ENCODE peak calls at places on chromosomes 5 and 9, in ten cellular contexts. One of them, this sample, is unnamed.

GRCh38 chr9:119216891-119217290 is 152.3 kb downstream of the BRINP1 start:
- DNase-seq in stimulated activated CD4-positive, alpha-beta T cell treated with anti-CD3 and anti-CD28 coated beads, Interleukin-2, amount 100 ng/mL, for 48 hours: no peak
- DNase-seq in T47D: no peak
- DNase-seq in kidney tubule cell: no peak
- DNase-seq in NCI-H1105: peak
- DNase-seq in T1000: no peak
- DNase-seq in BJ: peak
- DNase-seq in left cardiac atrium: peak
- DNase-seq in COR-L47: no peak
- DNase-seq in NCI-H526: no peak
- DNase-seq in this sample: no peak

GRCh38 chr5:149404746-149405549 is 25.9 kb upstream of the IL17B start:
- DNase-seq in NCI-H526: no peak
- DNase-seq in left cardiac atrium: no peak
- DNase-seq in stimulated activated CD4-positive, alpha-beta T cell treated with anti-CD3 and anti-CD28 coated beads, Interleukin-2, amount 100 ng/mL, for 48 hours: no peak
- DNase-seq in BJ: no peak
- DNase-seq in T47D: no peak
- DNase-seq in T1000: peak
- DNase-seq in NCI-H1105: no peak
- DNase-seq in kidney tubule cell: no peak
- DNase-seq in COR-L47: no peak
- DNase-seq in this sample: peak

GRCh38 chr5:218457-219289 is 553 bp downstream of the SDHA start:
- DNase-seq in COR-L47: peak
- DNase-seq in kidney tubule cell: peak
- DNase-seq in T1000: no peak
- DNase-seq in NCI-H1105: no peak
- DNase-seq in T47D: peak
- DNase-seq in NCI-H526: peak
- DNase-seq in left cardiac atrium: peak
- DNase-seq in BJ: no peak
- DNase-seq in stimulated activated CD4-positive, alpha-beta T cell treated with anti-CD3 and anti-CD28 coated beads, Interleukin-2, amount 100 ng/mL, for 48 hours: peak
- DNase-seq in this sample: peak

GRCh38 chr5:155260798-155261197 is 247.2 kb downstream of the KIF4B start:
- DNase-seq in NCI-H1105: no peak
- DNase-seq in kidney tubule cell: peak
- DNase-seq in T47D: peak
- DNase-seq in BJ: no peak
- DNase-seq in T1000: no peak
- DNase-seq in left cardiac atrium: no peak
- DNase-seq in NCI-H526: peak
- DNase-seq in stimulated activated CD4-positive, alpha-beta T cell treated with anti-CD3 and anti-CD28 coated beads, Interleukin-2, amount 100 ng/mL, for 48 hours: no peak
- DNase-seq in COR-L47: peak
- DNase-seq in this sample: peak

GRCh38 chr9:34591091-34591910 is 1.8 kb upstream of the CNTFR start:
- DNase-seq in T1000: peak
- DNase-seq in kidney tubule cell: peak
- DNase-seq in T47D: peak
- DNase-seq in NCI-H1105: peak
- DNase-seq in stimulated activated CD4-positive, alpha-beta T cell treated with anti-CD3 and anti-CD28 coated beads, Interleukin-2, amount 100 ng/mL, for 48 hours: peak
- DNase-seq in left cardiac atrium: peak
- DNase-seq in NCI-H526: peak
- DNase-seq in BJ: no peak
- DNase-seq in COR-L47: peak
- DNase-seq in this sample: peak

GRCh38 chr5:73311291-73312110 is 137.1 kb downstream of the FOXD1 start:
- DNase-seq in T1000: peak
- DNase-seq in T47D: no peak
- DNase-seq in NCI-H1105: no peak
- DNase-seq in NCI-H526: no peak
- DNase-seq in left cardiac atrium: peak
- DNase-seq in stimulated activated CD4-positive, alpha-beta T cell treated with anti-CD3 and anti-CD28 coated beads, Interleukin-2, amount 100 ng/mL, for 48 hours: no peak
- DNase-seq in kidney tubule cell: peak
- DNase-seq in BJ: no peak
- DNase-seq in COR-L47: no peak
- DNase-seq in this sample: peak

GRCh38 chr9:135015565-135015964 is 71.9 kb upstream of the OLFM1 start:
- DNase-seq in kidney tubule cell: no peak
- DNase-seq in NCI-H526: no peak
- DNase-seq in COR-L47: no peak
- DNase-seq in stimulated activated CD4-positive, alpha-beta T cell treated with anti-CD3 and anti-CD28 coated beads, Interleukin-2, amount 100 ng/mL, for 48 hours: no peak
- DNase-seq in BJ: no peak
- DNase-seq in left cardiac atrium: no peak
- DNase-seq in NCI-H1105: no peak
- DNase-seq in T47D: no peak
- DNase-seq in T1000: no peak
- DNase-seq in this sample: no peak

GRCh38 chr9:8733096-8733954 is 933.7 kb upstream of the DMAC1 start:
- DNase-seq in COR-L47: peak
- DNase-seq in left cardiac atrium: peak
- DNase-seq in T47D: peak
- DNase-seq in BJ: no peak
- DNase-seq in NCI-H526: no peak
- DNase-seq in stimulated activated CD4-positive, alpha-beta T cell treated with anti-CD3 and anti-CD28 coated beads, Interleukin-2, amount 100 ng/mL, for 48 hours: no peak
- DNase-seq in NCI-H1105: peak
- DNase-seq in kidney tubule cell: peak
- DNase-seq in T1000: no peak
- DNase-seq in this sample: peak

GRCh38 chr9:37678789-37679273 is 28.1 kb downstream of the FRMPD1 start:
- DNase-seq in kidney tubule cell: no peak
- DNase-seq in T1000: no peak
- DNase-seq in BJ: no peak
- DNase-seq in stimulated activated CD4-positive, alpha-beta T cell treated with anti-CD3 and anti-CD28 coated beads, Interleukin-2, amount 100 ng/mL, for 48 hours: no peak
- DNase-seq in NCI-H1105: no peak
- DNase-seq in T47D: no peak
- DNase-seq in NCI-H526: no peak
- DNase-seq in COR-L47: peak
- DNase-seq in left cardiac atrium: no peak
- DNase-seq in this sample: no peak

GRCh38 chr5:13218518-13218917 is 726.0 kb downstream of the DNAH5 start:
- DNase-seq in NCI-H1105: no peak
- DNase-seq in T47D: no peak
- DNase-seq in stimulated activated CD4-positive, alpha-beta T cell treated with anti-CD3 and anti-CD28 coated beads, Interleukin-2, amount 100 ng/mL, for 48 hours: no peak
- DNase-seq in COR-L47: no peak
- DNase-seq in left cardiac atrium: no peak
- DNase-seq in T1000: no peak
- DNase-seq in BJ: no peak
- DNase-seq in kidney tubule cell: peak
- DNase-seq in NCI-H526: peak
- DNase-seq in this sample: peak

GRCh38 chr9:116279230-116279629 is 125.6 kb downstream of the PAPPA start:
- DNase-seq in T47D: no peak
- DNase-seq in kidney tubule cell: no peak
- DNase-seq in left cardiac atrium: no peak
- DNase-seq in NCI-H1105: no peak
- DNase-seq in NCI-H526: no peak
- DNase-seq in BJ: no peak
- DNase-seq in COR-L47: no peak
- DNase-seq in T1000: no peak
- DNase-seq in stimulated activated CD4-positive, alpha-beta T cell treated with anti-CD3 and anti-CD28 coated beads, Interleukin-2, amount 100 ng/mL, for 48 hours: no peak
- DNase-seq in this sample: no peak

GRCh38 chr5:37900692-37901091 is 60.9 kb upstream of the GDNF start:
- DNase-seq in NCI-H1105: no peak
- DNase-seq in T1000: no peak
- DNase-seq in left cardiac atrium: peak
- DNase-seq in COR-L47: peak
- DNase-seq in NCI-H526: peak
- DNase-seq in T47D: no peak
- DNase-seq in stimulated activated CD4-positive, alpha-beta T cell treated with anti-CD3 and anti-CD28 coated beads, Interleukin-2, amount 100 ng/mL, for 48 hours: no peak
- DNase-seq in BJ: no peak
- DNase-seq in kidney tubule cell: peak
- DNase-seq in this sample: peak

GRCh38 chr9:133238851-133239532 is 29.9 kb upstream of the OBP2B start:
- DNase-seq in T1000: no peak
- DNase-seq in NCI-H526: peak
- DNase-seq in NCI-H1105: no peak
- DNase-seq in COR-L47: no peak
- DNase-seq in left cardiac atrium: peak
- DNase-seq in kidney tubule cell: peak
- DNase-seq in stimulated activated CD4-positive, alpha-beta T cell treated with anti-CD3 and anti-CD28 coated beads, Interleukin-2, amount 100 ng/mL, for 48 hours: peak
- DNase-seq in T47D: peak
- DNase-seq in BJ: no peak
- DNase-seq in this sample: peak

GRCh38 chr5:57779383-57780223 is 297.0 kb upstream of the ACTBL2 start:
- DNase-seq in kidney tubule cell: peak
- DNase-seq in stimulated activated CD4-positive, alpha-beta T cell treated with anti-CD3 and anti-CD28 coated beads, Interleukin-2, amount 100 ng/mL, for 48 hours: peak
- DNase-seq in NCI-H526: peak
- DNase-seq in T47D: peak
- DNase-seq in BJ: no peak
- DNase-seq in T1000: no peak
- DNase-seq in left cardiac atrium: no peak
- DNase-seq in COR-L47: peak
- DNase-seq in NCI-H1105: peak
- DNase-seq in this sample: peak

GRCh38 chr5:79552984-79553383 is 39.0 kb upstream of the HOMER1 start:
- DNase-seq in NCI-H1105: no peak
- DNase-seq in stimulated activated CD4-positive, alpha-beta T cell treated with anti-CD3 and anti-CD28 coated beads, Interleukin-2, amount 100 ng/mL, for 48 hours: no peak
- DNase-seq in left cardiac atrium: no peak
- DNase-seq in kidney tubule cell: no peak
- DNase-seq in COR-L47: no peak
- DNase-seq in NCI-H526: no peak
- DNase-seq in T1000: no peak
- DNase-seq in T47D: no peak
- DNase-seq in BJ: no peak
- DNase-seq in this sample: no peak

GRCh38 chr5:157568717-157569116 is 6.9 kb downstream of the ADAM19 start:
- DNase-seq in stimulated activated CD4-positive, alpha-beta T cell treated with anti-CD3 and anti-CD28 coated beads, Interleukin-2, amount 100 ng/mL, for 48 hours: no peak
- DNase-seq in COR-L47: no peak
- DNase-seq in kidney tubule cell: no peak
- DNase-seq in T47D: no peak
- DNase-seq in T1000: no peak
- DNase-seq in BJ: no peak
- DNase-seq in left cardiac atrium: no peak
- DNase-seq in NCI-H526: no peak
- DNase-seq in NCI-H1105: no peak
- DNase-seq in this sample: no peak

GRCh38 chr5:35009059-35009458 is 38.7 kb downstream of the AGXT2 start:
- DNase-seq in NCI-H526: no peak
- DNase-seq in left cardiac atrium: no peak
- DNase-seq in stimulated activated CD4-positive, alpha-beta T cell treated with anti-CD3 and anti-CD28 coated beads, Interleukin-2, amount 100 ng/mL, for 48 hours: no peak
- DNase-seq in COR-L47: no peak
- DNase-seq in NCI-H1105: no peak
- DNase-seq in T1000: no peak
- DNase-seq in kidney tubule cell: no peak
- DNase-seq in BJ: no peak
- DNase-seq in T47D: no peak
- DNase-seq in this sample: no peak

GRCh38 chr5:91305640-91306039 is 77.5 kb downstream of the ARRDC3 start:
- DNase-seq in COR-L47: no peak
- DNase-seq in T1000: no peak
- DNase-seq in left cardiac atrium: no peak
- DNase-seq in NCI-H526: no peak
- DNase-seq in BJ: no peak
- DNase-seq in kidney tubule cell: no peak
- DNase-seq in stimulated activated CD4-positive, alpha-beta T cell treated with anti-CD3 and anti-CD28 coated beads, Interleukin-2, amount 100 ng/mL, for 48 hours: no peak
- DNase-seq in NCI-H1105: no peak
- DNase-seq in T47D: no peak
- DNase-seq in this sample: no peak

GRCh38 chr9:135925496-135926133 is 18.3 kb upstream of the CAMSAP1 start:
- DNase-seq in T1000: no peak
- DNase-seq in stimulated activated CD4-positive, alpha-beta T cell treated with anti-CD3 and anti-CD28 coated beads, Interleukin-2, amount 100 ng/mL, for 48 hours: peak
- DNase-seq in kidney tubule cell: no peak
- DNase-seq in COR-L47: no peak
- DNase-seq in left cardiac atrium: no peak
- DNase-seq in T47D: no peak
- DNase-seq in NCI-H1105: no peak
- DNase-seq in BJ: no peak
- DNase-seq in NCI-H526: no peak
- DNase-seq in this sample: peak

GRCh38 chr9:130988905-130989304 is 20.1 kb upstream of the LAMC3 start:
- DNase-seq in kidney tubule cell: no peak
- DNase-seq in stimulated activated CD4-positive, alpha-beta T cell treated with anti-CD3 and anti-CD28 coated beads, Interleukin-2, amount 100 ng/mL, for 48 hours: no peak
- DNase-seq in T47D: no peak
- DNase-seq in NCI-H526: no peak
- DNase-seq in T1000: no peak
- DNase-seq in NCI-H1105: no peak
- DNase-seq in COR-L47: no peak
- DNase-seq in BJ: no peak
- DNase-seq in left cardiac atrium: no peak
- DNase-seq in this sample: no peak

GRCh38 chr9:128190516-128191405 is 611 bp downstream of the CIZ1 start:
- DNase-seq in T47D: no peak
- DNase-seq in T1000: peak
- DNase-seq in BJ: no peak
- DNase-seq in NCI-H1105: no peak
- DNase-seq in NCI-H526: peak
- DNase-seq in stimulated activated CD4-positive, alpha-beta T cell treated with anti-CD3 and anti-CD28 coated beads, Interleukin-2, amount 100 ng/mL, for 48 hours: no peak
- DNase-seq in COR-L47: no peak
- DNase-seq in left cardiac atrium: no peak
- DNase-seq in kidney tubule cell: no peak
- DNase-seq in this sample: no peak

GRCh38 chr5:158414780-158415179 is 555.8 kb upstream of the CLINT1 start:
- DNase-seq in kidney tubule cell: peak
- DNase-seq in left cardiac atrium: no peak
- DNase-seq in NCI-H526: no peak
- DNase-seq in T1000: peak
- DNase-seq in stimulated activated CD4-positive, alpha-beta T cell treated with anti-CD3 and anti-CD28 coated beads, Interleukin-2, amount 100 ng/mL, for 48 hours: no peak
- DNase-seq in T47D: no peak
- DNase-seq in NCI-H1105: no peak
- DNase-seq in BJ: peak
- DNase-seq in COR-L47: no peak
- DNase-seq in this sample: peak

This sample was measured in epithelial cell of esophagus.